ENCODE peak calls at places on chromosomes 13 and 19, in eight cellular contexts. One of them, this sample, is unnamed.

GRCh38 chr13:98123176-98123575 is 19.7 kb upstream of the FARP1 start:
- DNase-seq in tibial artery: no peak
- DNase-seq in body of pancreas: no peak
- DNase-seq in GM12878: no peak
- DNase-seq in Peyer's patch: no peak
- DNase-seq in glutamatergic neuron: no peak
- DNase-seq in SK-N-SH: no peak
- DNase-seq in HFFc6: no peak
- DNase-seq in this sample: no peak

GRCh38 chr13:40116008-40116407 is 460.5 kb downstream of the COG6 start:
- DNase-seq in tibial artery: no peak
- DNase-seq in body of pancreas: peak
- DNase-seq in GM12878: peak
- DNase-seq in Peyer's patch: no peak
- DNase-seq in glutamatergic neuron: no peak
- DNase-seq in SK-N-SH: no peak
- DNase-seq in HFFc6: no peak
- DNase-seq in this sample: no peak

GRCh38 chr13:38628554-38628953 is 58.3 kb upstream of the FREM2 start:
- DNase-seq in tibial artery: no peak
- DNase-seq in body of pancreas: no peak
- DNase-seq in GM12878: no peak
- DNase-seq in Peyer's patch: no peak
- DNase-seq in glutamatergic neuron: no peak
- DNase-seq in SK-N-SH: no peak
- DNase-seq in HFFc6: no peak
- DNase-seq in this sample: no peak

GRCh38 chr19:29662604-29663404 is 2.5 kb upstream of the PLEKHF1 start:
- DNase-seq in tibial artery: peak
- DNase-seq in body of pancreas: peak
- DNase-seq in GM12878: no peak
- DNase-seq in Peyer's patch: no peak
- DNase-seq in glutamatergic neuron: no peak
- DNase-seq in SK-N-SH: no peak
- DNase-seq in HFFc6: peak
- DNase-seq in this sample: no peak

GRCh38 chr13:20221772-20222171 is 10.3 kb downstream of the GJB6 start:
- DNase-seq in tibial artery: no peak
- DNase-seq in body of pancreas: no peak
- DNase-seq in GM12878: no peak
- DNase-seq in Peyer's patch: no peak
- DNase-seq in glutamatergic neuron: no peak
- DNase-seq in SK-N-SH: no peak
- DNase-seq in HFFc6: no peak
- DNase-seq in this sample: no peak

GRCh38 chr19:13036366-13036976 is 41.2 kb downstream of the NFIX start:
- DNase-seq in tibial artery: no peak
- DNase-seq in body of pancreas: peak
- DNase-seq in GM12878: no peak
- DNase-seq in Peyer's patch: no peak
- DNase-seq in glutamatergic neuron: no peak
- DNase-seq in SK-N-SH: no peak
- DNase-seq in HFFc6: peak
- DNase-seq in this sample: no peak

GRCh38 chr13:47908200-47908902 is 92.7 kb downstream of the SUCLA2 start:
- DNase-seq in tibial artery: no peak
- DNase-seq in body of pancreas: no peak
- DNase-seq in GM12878: no peak
- DNase-seq in Peyer's patch: no peak
- DNase-seq in glutamatergic neuron: no peak
- DNase-seq in SK-N-SH: no peak
- DNase-seq in HFFc6: no peak
- DNase-seq in this sample: no peak

GRCh38 chr19:10811391-10812111 is 24.5 kb downstream of the TMED1 start:
- DNase-seq in tibial artery: no peak
- DNase-seq in body of pancreas: no peak
- DNase-seq in GM12878: no peak
- DNase-seq in Peyer's patch: no peak
- DNase-seq in glutamatergic neuron: no peak
- DNase-seq in SK-N-SH: no peak
- DNase-seq in HFFc6: no peak
- DNase-seq in this sample: no peak

GRCh38 chr13:48448963-48449614 is 36.2 kb upstream of the LPAR6 start:
- DNase-seq in tibial artery: no peak
- DNase-seq in body of pancreas: no peak
- DNase-seq in GM12878: no peak
- DNase-seq in Peyer's patch: no peak
- DNase-seq in glutamatergic neuron: no peak
- DNase-seq in SK-N-SH: no peak
- DNase-seq in HFFc6: peak
- DNase-seq in this sample: no peak

GRCh38 chr19:42148270-42148669 is 16.0 kb upstream of the POU2F2 start:
- DNase-seq in tibial artery: no peak
- DNase-seq in body of pancreas: no peak
- DNase-seq in GM12878: no peak
- DNase-seq in Peyer's patch: no peak
- DNase-seq in glutamatergic neuron: no peak
- DNase-seq in SK-N-SH: no peak
- DNase-seq in HFFc6: no peak
- DNase-seq in this sample: no peak

GRCh38 chr19:42150940-42151339 is 18.7 kb upstream of the POU2F2 start:
- DNase-seq in tibial artery: no peak
- DNase-seq in body of pancreas: no peak
- DNase-seq in GM12878: no peak
- DNase-seq in Peyer's patch: no peak
- DNase-seq in glutamatergic neuron: peak
- DNase-seq in SK-N-SH: peak
- DNase-seq in HFFc6: no peak
- DNase-seq in this sample: peak

GRCh38 chr19:42151735-42152134 is 19.5 kb upstream of the POU2F2 start:
- DNase-seq in tibial artery: no peak
- DNase-seq in body of pancreas: no peak
- DNase-seq in GM12878: no peak
- DNase-seq in Peyer's patch: no peak
- DNase-seq in glutamatergic neuron: no peak
- DNase-seq in SK-N-SH: peak
- DNase-seq in HFFc6: no peak
- DNase-seq in this sample: no peak

GRCh38 chr19:42150353-42150752 is 18.1 kb upstream of the POU2F2 start:
- DNase-seq in tibial artery: no peak
- DNase-seq in body of pancreas: peak
- DNase-seq in GM12878: no peak
- DNase-seq in Peyer's patch: no peak
- DNase-seq in glutamatergic neuron: peak
- DNase-seq in SK-N-SH: peak
- DNase-seq in HFFc6: no peak
- DNase-seq in this sample: peak

GRCh38 chr19:42149447-42150202 is 17.4 kb upstream of the POU2F2 start:
- DNase-seq in tibial artery: no peak
- DNase-seq in body of pancreas: no peak
- DNase-seq in GM12878: no peak
- DNase-seq in Peyer's patch: no peak
- DNase-seq in glutamatergic neuron: peak
- DNase-seq in SK-N-SH: peak
- DNase-seq in HFFc6: no peak
- DNase-seq in this sample: no peak
- TF ChIP-seq CTCF in tibial artery: no peak
- TF ChIP-seq CTCF in body of pancreas: no peak
- TF ChIP-seq CTCF in GM12878: no peak
- TF ChIP-seq CTCF in Peyer's patch: no peak
- TF ChIP-seq CTCF in glutamatergic neuron: no peak
- TF ChIP-seq CTCF in SK-N-SH: no peak
- TF ChIP-seq CTCF in HFFc6: no peak
- TF ChIP-seq CTCF in this sample: no peak

GRCh38 chr19:42177686-42178019 is 39.8 kb downstream of the DEDD2 start:
- DNase-seq in tibial artery: no peak
- DNase-seq in body of pancreas: no peak
- DNase-seq in GM12878: no peak
- DNase-seq in Peyer's patch: no peak
- DNase-seq in glutamatergic neuron: no peak
- DNase-seq in SK-N-SH: no peak
- DNase-seq in HFFc6: no peak
- DNase-seq in this sample: no peak

GRCh38 chr19:42175952-42176648 is 41.4 kb downstream of the DEDD2 start:
- DNase-seq in tibial artery: no peak
- DNase-seq in body of pancreas: no peak
- DNase-seq in GM12878: no peak
- DNase-seq in Peyer's patch: no peak
- DNase-seq in glutamatergic neuron: no peak
- DNase-seq in SK-N-SH: peak
- DNase-seq in HFFc6: no peak
- DNase-seq in this sample: no peak

GRCh38 chr19:42175335-42175734 is 42.1 kb downstream of the DEDD2 start:
- DNase-seq in tibial artery: no peak
- DNase-seq in body of pancreas: no peak
- DNase-seq in GM12878: no peak
- DNase-seq in Peyer's patch: no peak
- DNase-seq in glutamatergic neuron: no peak
- DNase-seq in SK-N-SH: no peak
- DNase-seq in HFFc6: no peak
- DNase-seq in this sample: no peak

GRCh38 chr19:42176649-42176989 is 40.9 kb downstream of the DEDD2 start:
- DNase-seq in tibial artery: no peak
- DNase-seq in body of pancreas: no peak
- DNase-seq in GM12878: no peak
- DNase-seq in Peyer's patch: no peak
- DNase-seq in glutamatergic neuron: no peak
- DNase-seq in SK-N-SH: peak
- DNase-seq in HFFc6: no peak
- DNase-seq in this sample: no peak

GRCh38 chr19:42176990-42177685 is 40.3 kb downstream of the DEDD2 start:
- DNase-seq in tibial artery: peak
- DNase-seq in body of pancreas: peak
- DNase-seq in GM12878: no peak
- DNase-seq in Peyer's patch: peak
- DNase-seq in glutamatergic neuron: peak
- DNase-seq in SK-N-SH: peak
- DNase-seq in HFFc6: peak
- DNase-seq in this sample: peak
- TF ChIP-seq CTCF in tibial artery: no peak
- TF ChIP-seq CTCF in body of pancreas: no peak
- TF ChIP-seq CTCF in GM12878: peak
- TF ChIP-seq CTCF in Peyer's patch: peak
- TF ChIP-seq CTCF in glutamatergic neuron: no peak
- TF ChIP-seq CTCF in SK-N-SH: peak
- TF ChIP-seq CTCF in HFFc6: peak
- TF ChIP-seq CTCF in this sample: peak

DNA sequence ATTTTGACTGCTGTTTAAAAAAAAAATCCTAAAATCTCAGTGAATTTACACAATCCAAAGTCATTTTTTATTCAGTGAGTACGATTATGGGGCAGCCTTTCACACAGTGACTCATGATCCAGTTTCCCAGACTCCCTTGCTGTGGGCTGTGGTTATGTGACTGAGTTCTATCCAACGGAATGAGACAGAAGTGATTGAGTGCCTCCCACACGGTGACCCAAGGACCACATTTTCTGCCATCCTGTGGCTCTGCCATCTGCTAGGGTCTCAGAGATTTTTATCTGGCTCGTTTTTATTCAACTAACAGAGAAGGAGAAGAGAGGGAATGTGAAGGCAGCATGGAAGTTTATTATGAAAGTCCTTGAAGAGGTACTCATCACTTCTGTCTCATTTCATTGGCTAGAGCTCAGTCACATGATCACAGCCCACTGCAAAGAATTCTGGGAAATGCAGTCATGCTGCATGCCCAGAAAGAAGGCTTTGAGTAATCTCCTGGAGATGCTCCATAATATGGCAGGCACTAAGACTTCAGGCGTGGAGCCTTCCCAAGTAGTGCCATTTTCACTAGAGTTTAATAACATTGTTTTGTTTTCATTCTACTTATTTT is 999.4 kb downstream of the UQCRFS1 start:
- DNase-seq in tibial artery: no peak
- DNase-seq in body of pancreas: no peak
- DNase-seq in GM12878: no peak
- DNase-seq in Peyer's patch: no peak
- DNase-seq in glutamatergic neuron: no peak
- DNase-seq in SK-N-SH: peak
- DNase-seq in HFFc6: no peak
- DNase-seq in this sample: no peak
- TF ChIP-seq CTCF in tibial artery: no peak
- TF ChIP-seq CTCF in body of pancreas: no peak
- TF ChIP-seq CTCF in GM12878: no peak
- TF ChIP-seq CTCF in Peyer's patch: no peak
- TF ChIP-seq CTCF in glutamatergic neuron: no peak
- TF ChIP-seq CTCF in SK-N-SH: no peak
- TF ChIP-seq CTCF in HFFc6: no peak
- TF ChIP-seq CTCF in this sample: no peak

GRCh38 chr13:88384542-88384941 is 713.4 kb downstream of the SLITRK5 start:
- DNase-seq in tibial artery: no peak
- DNase-seq in body of pancreas: no peak
- DNase-seq in GM12878: no peak
- DNase-seq in Peyer's patch: no peak
- DNase-seq in glutamatergic neuron: no peak
- DNase-seq in SK-N-SH: no peak
- DNase-seq in HFFc6: no peak
- DNase-seq in this sample: no peak
- TF ChIP-seq CTCF in tibial artery: no peak
- TF ChIP-seq CTCF in body of pancreas: no peak
- TF ChIP-seq CTCF in GM12878: no peak
- TF ChIP-seq CTCF in Peyer's patch: no peak
- TF ChIP-seq CTCF in glutamatergic neuron: no peak
- TF ChIP-seq CTCF in SK-N-SH: no peak
- TF ChIP-seq CTCF in HFFc6: no peak
- TF ChIP-seq CTCF in this sample: no peak

This sample was measured in nephron progenitor cell.